ENCODE peak calls at places on chromosomes 5 and 9, in six cellular contexts. One of them, this sample, is unnamed.

GRCh38 chr9:98263482-98264357 is 8.3 kb upstream of the TBC1D2 start:
- DNase-seq in upper lobe of right lung: peak
- DNase-seq in stimulated activated CD4-positive, alpha-beta T cell treated with anti-CD3 and anti-CD28 coated beads, TNF-alpha, amount 100 ng/mL, for 4 hours: peak
- DNase-seq in ureter: peak
- DNase-seq in Right ventricle myocardium inferior: peak
- DNase-seq in amygdala: peak
- DNase-seq in this sample: peak

GRCh38 chr5:178259623-178260536 is 27.3 kb upstream of the PHYKPL start:
- DNase-seq in upper lobe of right lung: no peak
- DNase-seq in stimulated activated CD4-positive, alpha-beta T cell treated with anti-CD3 and anti-CD28 coated beads, TNF-alpha, amount 100 ng/mL, for 4 hours: no peak
- DNase-seq in ureter: no peak
- DNase-seq in Right ventricle myocardium inferior: peak
- DNase-seq in amygdala: no peak
- DNase-seq in this sample: no peak

GRCh38 chr9:18347381-18348084 is 126.4 kb upstream of the ADAMTSL1 start:
- DNase-seq in upper lobe of right lung: no peak
- DNase-seq in stimulated activated CD4-positive, alpha-beta T cell treated with anti-CD3 and anti-CD28 coated beads, TNF-alpha, amount 100 ng/mL, for 4 hours: no peak
- DNase-seq in ureter: no peak
- DNase-seq in Right ventricle myocardium inferior: no peak
- DNase-seq in amygdala: no peak
- DNase-seq in this sample: peak

GRCh38 chr9:124394167-124394566 is 21.1 kb downstream of the PSMB7 start:
- DNase-seq in upper lobe of right lung: no peak
- DNase-seq in stimulated activated CD4-positive, alpha-beta T cell treated with anti-CD3 and anti-CD28 coated beads, TNF-alpha, amount 100 ng/mL, for 4 hours: no peak
- DNase-seq in ureter: no peak
- DNase-seq in Right ventricle myocardium inferior: no peak
- DNase-seq in amygdala: no peak
- DNase-seq in this sample: no peak

GRCh38 chr9:108151161-108151586 is 661.6 kb upstream of the KLF4 start:
- DNase-seq in upper lobe of right lung: no peak
- DNase-seq in stimulated activated CD4-positive, alpha-beta T cell treated with anti-CD3 and anti-CD28 coated beads, TNF-alpha, amount 100 ng/mL, for 4 hours: no peak
- DNase-seq in ureter: no peak
- DNase-seq in Right ventricle myocardium inferior: no peak
- DNase-seq in amygdala: no peak
- DNase-seq in this sample: no peak

GRCh38 chr5:120330555-120330954 is 133.5 kb upstream of the PRR16 start:
- DNase-seq in upper lobe of right lung: no peak
- DNase-seq in stimulated activated CD4-positive, alpha-beta T cell treated with anti-CD3 and anti-CD28 coated beads, TNF-alpha, amount 100 ng/mL, for 4 hours: no peak
- DNase-seq in ureter: no peak
- DNase-seq in Right ventricle myocardium inferior: no peak
- DNase-seq in amygdala: no peak
- DNase-seq in this sample: no peak

GRCh38 chr9:134185536-134186011 is 21.2 kb upstream of the RNU6ATAC start:
- DNase-seq in upper lobe of right lung: peak
- DNase-seq in stimulated activated CD4-positive, alpha-beta T cell treated with anti-CD3 and anti-CD28 coated beads, TNF-alpha, amount 100 ng/mL, for 4 hours: no peak
- DNase-seq in ureter: no peak
- DNase-seq in Right ventricle myocardium inferior: no peak
- DNase-seq in amygdala: no peak
- DNase-seq in this sample: peak

GRCh38 chr5:150562832-150563231 is 54.9 kb downstream of the NDST1 start:
- DNase-seq in upper lobe of right lung: no peak
- DNase-seq in stimulated activated CD4-positive, alpha-beta T cell treated with anti-CD3 and anti-CD28 coated beads, TNF-alpha, amount 100 ng/mL, for 4 hours: no peak
- DNase-seq in ureter: no peak
- DNase-seq in Right ventricle myocardium inferior: no peak
- DNase-seq in amygdala: no peak
- DNase-seq in this sample: no peak

GRCh38 chr9:98140503-98140902 is 21.5 kb upstream of the TRIM14 start:
- DNase-seq in upper lobe of right lung: no peak
- DNase-seq in stimulated activated CD4-positive, alpha-beta T cell treated with anti-CD3 and anti-CD28 coated beads, TNF-alpha, amount 100 ng/mL, for 4 hours: no peak
- DNase-seq in ureter: no peak
- DNase-seq in Right ventricle myocardium inferior: no peak
- DNase-seq in amygdala: no peak
- DNase-seq in this sample: no peak

GRCh38 chr9:95505676-95506437 is 10.9 kb downstream of the PTCH1 start:
- DNase-seq in upper lobe of right lung: peak
- DNase-seq in stimulated activated CD4-positive, alpha-beta T cell treated with anti-CD3 and anti-CD28 coated beads, TNF-alpha, amount 100 ng/mL, for 4 hours: no peak
- DNase-seq in ureter: peak
- DNase-seq in Right ventricle myocardium inferior: peak
- DNase-seq in amygdala: no peak
- DNase-seq in this sample: peak

GRCh38 chr5:124839371-124839998 is 93.0 kb upstream of the ZNF608 start:
- DNase-seq in upper lobe of right lung: no peak
- DNase-seq in stimulated activated CD4-positive, alpha-beta T cell treated with anti-CD3 and anti-CD28 coated beads, TNF-alpha, amount 100 ng/mL, for 4 hours: no peak
- DNase-seq in ureter: no peak
- DNase-seq in Right ventricle myocardium inferior: no peak
- DNase-seq in amygdala: no peak
- DNase-seq in this sample: no peak

GRCh38 chr5:125410501-125411162 is 664.2 kb upstream of the ZNF608 start:
- DNase-seq in upper lobe of right lung: no peak
- DNase-seq in stimulated activated CD4-positive, alpha-beta T cell treated with anti-CD3 and anti-CD28 coated beads, TNF-alpha, amount 100 ng/mL, for 4 hours: no peak
- DNase-seq in ureter: no peak
- DNase-seq in Right ventricle myocardium inferior: no peak
- DNase-seq in amygdala: no peak
- DNase-seq in this sample: no peak

This sample was measured in sigmoid colon.